ENCODE peak calls at places on chromosomes 11 and 22, in eight cellular contexts. B is CD4-positive, alpha-beta memory T cell; G is HCT116; R is colonic mucosa; F is MM.1S; J is uterus; U is A549; Q is lower lobe of right lung. M is an unnamed sample.
A peak's percentile ranks its signal among the peaks of the same experiment; 100 is the strongest.

GRCh38 chr22:39629851-39630250 is 59.3 kb downstream of the CACNA1I start:
- DNase-seq in B (no peak), G (no peak), R (no peak), F (no peak), J (no peak), U (no peak), Q (no peak), M (no peak)

GRCh38 chr11:131033151-131033651 is 116.9 kb upstream of the SNX19 start:
- DNase-seq in B (no peak), G (peak; percentile 12), R (no peak), F (no peak), J (no peak), U (peak; percentile 7), Q (no peak), M (no peak)

GRCh38 chr22:17194213-17194612 is 25.0 kb downstream of the ADA2 start:
- DNase-seq in B (no peak), G (no peak), R (no peak), F (no peak), J (no peak), U (no peak), Q (no peak), M (no peak)

GRCh38 chr11:107561688-107562087 is 3.8 kb downstream of the ALKBH8 start:
- DNase-seq in B (no peak), G (no peak), R (no peak), F (no peak), J (no peak), U (no peak), Q (no peak), M (no peak)

GRCh38 chr22:44187652-44188230 is 7.0 kb downstream of the PARVG start:
- DNase-seq in B (no peak), G (no peak), R (no peak), F (no peak), J (no peak), U (no peak), Q (no peak), M (no peak)

GRCh38 chr22:17159504-17159951 is 451 bp upstream of the HDHD5 start:
- DNase-seq in B (no peak), G (peak; percentile 54), R (peak; percentile 69), F (no peak), J (peak; percentile 45), U (peak; percentile 13), Q (no peak), M (peak; percentile 26)

GRCh38 chr11:91947215-91947614 is 277.4 kb upstream of the FAT3 start:
- DNase-seq in B (no peak), G (no peak), R (no peak), F (peak; percentile 36), J (no peak), U (no peak), Q (no peak), M (no peak)

GRCh38 chr11:19889531-19889930 is 176.9 kb downstream of the NAV2 start:
- DNase-seq in B (no peak), G (no peak), R (no peak), F (no peak), J (no peak), U (no peak), Q (no peak), M (no peak)

GRCh38 chr11:33742249-33742851 is 6.1 kb upstream of the CD59 start:
- DNase-seq in B (peak; percentile 33), G (no peak), R (no peak), F (peak; percentile 48), J (no peak), U (no peak), Q (no peak), M (no peak)

GRCh38 chr11:87306260-87306861 is 268.6 kb downstream of the TMEM135 start:
- DNase-seq in B (no peak), G (no peak), R (no peak), F (peak; percentile 50), J (no peak), U (no peak), Q (no peak), M (no peak)

GRCh38 chr11:65981101-65981740 is 19.7 kb downstream of the SART1 start:
- DNase-seq in B (no peak), G (no peak), R (no peak), F (no peak), J (no peak), U (no peak), Q (no peak), M (no peak)

GRCh38 chr22:30890689-30891442 is 77.7 kb downstream of the MORC2 start:
- DNase-seq in B (no peak), G (peak; percentile 10), R (peak; percentile 29), F (peak; percentile 12), J (no peak), U (peak; percentile 30), Q (no peak), M (no peak)

GRCh38 chr11:21893468-21893867 is 299.4 kb upstream of the ANO5 start:
- DNase-seq in B (no peak), G (no peak), R (no peak), F (no peak), J (no peak), U (no peak), Q (no peak), M (no peak)

GRCh38 chr11:76787911-76788596 is 4.9 kb downstream of the TSKU start:
- DNase-seq in B (no peak), G (peak; percentile 61), R (peak; percentile 52), F (no peak), J (peak; percentile 51), U (no peak), Q (no peak), M (no peak)

GRCh38 chr11:19953342-19953741 is 206.9 kb downstream of the DBX1 start:
- DNase-seq in B (no peak), G (no peak), R (no peak), F (no peak), J (no peak), U (peak; percentile 21), Q (no peak), M (no peak)

GRCh38 chr22:16953206-16954059 is 54.6 kb downstream of the GAB4 start:
- DNase-seq in B (no peak), G (no peak), R (no peak), F (no peak), J (no peak), U (no peak), Q (no peak), M (no peak)

GRCh38 chr11:97909544-97910394 is 1111.0 kb upstream of the CNTN5 start:
- DNase-seq in B (no peak), G (no peak), R (no peak), F (no peak), J (no peak), U (no peak), Q (no peak), M (no peak)

GRCh38 chr11:104997288-104997687 is 25.7 kb downstream of the CASP5 start:
- DNase-seq in B (no peak), G (no peak), R (no peak), F (no peak), J (no peak), U (no peak), Q (no peak), M (no peak)

GRCh38 chr11:75557649-75558494 is 4.2 kb upstream of the SERPINH1 start:
- DNase-seq in B (no peak), G (no peak), R (no peak), F (no peak), J (peak; percentile 88), U (no peak), Q (peak; percentile 69), M (no peak)

GRCh38 chr11:110081462-110082233 is 11.5 kb upstream of the ZC3H12C start:
- DNase-seq in B (no peak), G (no peak), R (no peak), F (no peak), J (no peak), U (no peak), Q (no peak), M (no peak)

GRCh38 chr11:69154211-69154913 is 1.4 kb upstream of the SMIM38 start:
- DNase-seq in B (no peak), G (no peak), R (no peak), F (no peak), J (no peak), U (no peak), Q (no peak), M (no peak)
- H3K4me1 ChIP-seq in B (no peaks in the 10 kb centered on the region), G (no peaks in the 10 kb centered on the region), R (no peaks in the 10 kb centered on the region), F (no peaks in the 10 kb centered on the region), J (peaks cover 7% of the 10 kb centered on the region), U (peaks cover 10% of the 10 kb centered on the region), Q (peaks cover 21% of the 10 kb centered on the region), M (no peaks in the 10 kb centered on the region)

GRCh38 chr22:27635435-27635834 is 166.1 kb downstream of the MN1 start:
- DNase-seq in B (no peak), G (no peak), R (no peak), F (no peak), J (no peak), U (no peak), Q (no peak), M (no peak)
- H3K4me1 ChIP-seq in B (no peaks in the 10 kb centered on the region), G (no peaks in the 10 kb centered on the region), R (no peaks in the 10 kb centered on the region), F (no peaks in the 10 kb centered on the region), J (no peaks in the 10 kb centered on the region), U (no peaks in the 10 kb centered on the region), Q (no peaks in the 10 kb centered on the region), M (no peaks in the 10 kb centered on the region)

GRCh38 chr11:122153746-122154145 is 37.7 kb upstream of the BLID start:
- DNase-seq in B (no peak), G (no peak), R (no peak), F (peak; percentile 66), J (no peak), U (no peak), Q (no peak), M (no peak)
- H3K4me1 ChIP-seq in B (peaks cover 6% of the 10 kb centered on the region), G (peaks cover 84% of the 10 kb centered on the region), R (no peaks in the 10 kb centered on the region), F (peaks cover 9% of the 10 kb centered on the region), J (no peaks in the 10 kb centered on the region), U (peaks cover 67% of the 10 kb centered on the region), Q (peaks cover 4% of the 10 kb centered on the region), M (peaks cover 4% of the 10 kb centered on the region)

GRCh38 chr11:64208796-64209562 is 2.5 kb downstream of the FERMT3 start:
- DNase-seq in B (no peak), G (no peak), R (no peak), F (no peak), J (no peak), U (no peak), Q (no peak), M (no peak)
- H3K4me1 ChIP-seq in B (peaks cover 42% of the 10 kb centered on the region), G (no peaks in the 10 kb centered on the region), R (peaks cover 17% of the 10 kb centered on the region), F (peaks cover 10% of the 10 kb centered on the region), J (no peaks in the 10 kb centered on the region), U (peaks cover 9% of the 10 kb centered on the region), Q (peaks cover 49% of the 10 kb centered on the region), M (peaks cover 29% of the 10 kb centered on the region)

GRCh38 chr11:116644948-116645305 is 127.9 kb downstream of the BUD13 start:
- DNase-seq in B (no peak), G (no peak), R (peak; percentile 2), F (no peak), J (no peak), U (no peak), Q (no peak), M (no peak)
- H3K4me1 ChIP-seq in B (no peaks in the 10 kb centered on the region), G (no peaks in the 10 kb centered on the region), R (no peaks in the 10 kb centered on the region), F (no peaks in the 10 kb centered on the region), J (no peaks in the 10 kb centered on the region), U (no peaks in the 10 kb centered on the region), Q (no peaks in the 10 kb centered on the region), M (no peaks in the 10 kb centered on the region)

DNA sequence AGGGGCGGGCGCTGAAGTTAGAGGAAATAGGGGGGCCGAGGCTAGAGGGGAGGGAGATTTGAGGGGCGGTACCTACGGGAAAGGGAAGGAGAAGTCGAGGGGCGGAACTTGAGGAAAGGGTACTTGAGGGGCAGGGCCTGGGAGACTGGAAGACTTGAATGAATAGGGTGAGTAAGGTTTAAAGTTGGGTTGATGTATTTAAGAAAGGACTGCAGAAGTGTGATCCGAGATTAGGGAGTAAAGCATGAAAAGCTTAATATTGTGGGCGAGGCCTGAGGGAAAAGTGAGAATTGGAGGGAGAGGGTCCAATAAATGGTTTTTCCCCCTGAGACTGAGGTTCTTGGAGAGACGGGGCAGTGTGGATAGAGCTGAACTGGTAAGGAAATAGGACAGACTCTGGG is 723 bp downstream of the HSCB start:
- DNase-seq in B (no peak), G (no peak), R (no peak), F (no peak), J (no peak), U (no peak), Q (no peak), M (no peak)
- H3K4me1 ChIP-seq in B (peaks cover 12% of the 10 kb centered on the region), G (peaks cover 6% of the 10 kb centered on the region), R (no peaks in the 10 kb centered on the region), F (peaks cover 10% of the 10 kb centered on the region), J (peaks cover 4% of the 10 kb centered on the region), U (peaks cover 8% of the 10 kb centered on the region), Q (peaks cover 17% of the 10 kb centered on the region), M (peaks cover 13% of the 10 kb centered on the region)

M was measured in CD8-positive, alpha-beta T cell.